ENCODE peak calls at places on chromosomes 2 and 18, in ten cellular contexts. One of them, this sample, is unnamed.

GRCh38 chr2:28172114-28172898 is 220.4 kb upstream of the FOSL2 start:
- DNase-seq in CD4-positive, alpha-beta T cell: no peak
- DNase-seq in thyroid gland: no peak
- DNase-seq in cardiac muscle cell: peak
- DNase-seq in body of pancreas: no peak
- DNase-seq in HFFc6: peak
- DNase-seq in IMR-90: peak
- DNase-seq in astrocyte: peak
- DNase-seq in A549: no peak
- DNase-seq in left lung: no peak
- DNase-seq in this sample: no peak

GRCh38 chr18:57527479-57528237 is 58.8 kb downstream of the FECH start:
- DNase-seq in HFFc6: no peak
- DNase-seq in astrocyte: no peak
- DNase-seq in left lung: no peak
- DNase-seq in A549: no peak
- DNase-seq in CD4-positive, alpha-beta T cell: no peak
- DNase-seq in body of pancreas: no peak
- DNase-seq in cardiac muscle cell: no peak
- DNase-seq in IMR-90: no peak
- DNase-seq in thyroid gland: no peak
- DNase-seq in this sample: no peak

GRCh38 chr2:1799174-1799573 is 54.9 kb upstream of the PXDN start:
- DNase-seq in thyroid gland: no peak
- DNase-seq in body of pancreas: no peak
- DNase-seq in cardiac muscle cell: no peak
- DNase-seq in HFFc6: no peak
- DNase-seq in astrocyte: no peak
- DNase-seq in IMR-90: no peak
- DNase-seq in CD4-positive, alpha-beta T cell: no peak
- DNase-seq in left lung: no peak
- DNase-seq in A549: no peak
- DNase-seq in this sample: no peak

GRCh38 chr2:106890611-106891010 is 4.6 kb upstream of the ST6GAL2 start:
- DNase-seq in CD4-positive, alpha-beta T cell: no peak
- DNase-seq in HFFc6: no peak
- DNase-seq in IMR-90: no peak
- DNase-seq in left lung: peak
- DNase-seq in A549: no peak
- DNase-seq in body of pancreas: no peak
- DNase-seq in astrocyte: no peak
- DNase-seq in thyroid gland: no peak
- DNase-seq in cardiac muscle cell: no peak
- DNase-seq in this sample: no peak

GRCh38 chr18:10401489-10401888 is 52.9 kb upstream of the APCDD1 start:
- DNase-seq in IMR-90: peak
- DNase-seq in A549: no peak
- DNase-seq in body of pancreas: no peak
- DNase-seq in CD4-positive, alpha-beta T cell: no peak
- DNase-seq in astrocyte: peak
- DNase-seq in thyroid gland: no peak
- DNase-seq in cardiac muscle cell: no peak
- DNase-seq in HFFc6: no peak
- DNase-seq in left lung: no peak
- DNase-seq in this sample: no peak

GRCh38 chr18:51405683-51406477 is 208.4 kb upstream of the MEX3C start:
- DNase-seq in IMR-90: no peak
- DNase-seq in HFFc6: no peak
- DNase-seq in left lung: no peak
- DNase-seq in astrocyte: no peak
- DNase-seq in cardiac muscle cell: no peak
- DNase-seq in body of pancreas: no peak
- DNase-seq in thyroid gland: no peak
- DNase-seq in A549: no peak
- DNase-seq in CD4-positive, alpha-beta T cell: no peak
- DNase-seq in this sample: no peak

GRCh38 chr2:59826177-59826576 is 727.3 kb downstream of the BCL11A start:
- DNase-seq in body of pancreas: no peak
- DNase-seq in left lung: no peak
- DNase-seq in cardiac muscle cell: no peak
- DNase-seq in HFFc6: no peak
- DNase-seq in astrocyte: no peak
- DNase-seq in A549: no peak
- DNase-seq in thyroid gland: no peak
- DNase-seq in CD4-positive, alpha-beta T cell: no peak
- DNase-seq in IMR-90: no peak
- DNase-seq in this sample: no peak

GRCh38 chr18:67600181-67600631 is 83.7 kb upstream of the DSEL start:
- DNase-seq in CD4-positive, alpha-beta T cell: no peak
- DNase-seq in HFFc6: peak
- DNase-seq in thyroid gland: no peak
- DNase-seq in cardiac muscle cell: peak
- DNase-seq in IMR-90: peak
- DNase-seq in astrocyte: peak
- DNase-seq in A549: no peak
- DNase-seq in left lung: no peak
- DNase-seq in body of pancreas: no peak
- DNase-seq in this sample: no peak

GRCh38 chr18:55839350-55839749 is 251.4 kb upstream of the TCF4 start:
- DNase-seq in HFFc6: peak
- DNase-seq in body of pancreas: no peak
- DNase-seq in left lung: no peak
- DNase-seq in astrocyte: peak
- DNase-seq in A549: no peak
- DNase-seq in cardiac muscle cell: peak
- DNase-seq in thyroid gland: no peak
- DNase-seq in IMR-90: peak
- DNase-seq in CD4-positive, alpha-beta T cell: no peak
- DNase-seq in this sample: no peak

GRCh38 chr2:134369220-134369902 is 115.5 kb downstream of the MGAT5 start:
- DNase-seq in HFFc6: no peak
- DNase-seq in IMR-90: no peak
- DNase-seq in body of pancreas: no peak
- DNase-seq in A549: no peak
- DNase-seq in cardiac muscle cell: no peak
- DNase-seq in left lung: no peak
- DNase-seq in astrocyte: no peak
- DNase-seq in CD4-positive, alpha-beta T cell: no peak
- DNase-seq in thyroid gland: no peak
- DNase-seq in this sample: no peak

GRCh38 chr2:134371041-134371440 is 117.2 kb downstream of the MGAT5 start:
- DNase-seq in HFFc6: peak
- DNase-seq in CD4-positive, alpha-beta T cell: no peak
- DNase-seq in cardiac muscle cell: no peak
- DNase-seq in left lung: no peak
- DNase-seq in thyroid gland: no peak
- DNase-seq in body of pancreas: no peak
- DNase-seq in IMR-90: no peak
- DNase-seq in A549: no peak
- DNase-seq in astrocyte: no peak
- DNase-seq in this sample: no peak

GRCh38 chr2:134375935-134376334 is 122.1 kb downstream of the MGAT5 start:
- DNase-seq in left lung: no peak
- DNase-seq in astrocyte: peak
- DNase-seq in A549: no peak
- DNase-seq in cardiac muscle cell: peak
- DNase-seq in IMR-90: peak
- DNase-seq in body of pancreas: peak
- DNase-seq in HFFc6: peak
- DNase-seq in thyroid gland: no peak
- DNase-seq in CD4-positive, alpha-beta T cell: no peak
- DNase-seq in this sample: no peak

GRCh38 chr2:134372141-134372540 is 118.3 kb downstream of the MGAT5 start:
- DNase-seq in body of pancreas: no peak
- DNase-seq in thyroid gland: no peak
- DNase-seq in IMR-90: peak
- DNase-seq in CD4-positive, alpha-beta T cell: no peak
- DNase-seq in HFFc6: peak
- DNase-seq in left lung: no peak
- DNase-seq in A549: no peak
- DNase-seq in cardiac muscle cell: peak
- DNase-seq in astrocyte: peak
- DNase-seq in this sample: no peak

GRCh38 chr2:134372611-134373131 is 118.8 kb downstream of the MGAT5 start:
- DNase-seq in cardiac muscle cell: peak
- DNase-seq in IMR-90: peak
- DNase-seq in CD4-positive, alpha-beta T cell: no peak
- DNase-seq in body of pancreas: peak
- DNase-seq in HFFc6: peak
- DNase-seq in thyroid gland: peak
- DNase-seq in A549: no peak
- DNase-seq in left lung: no peak
- DNase-seq in astrocyte: peak
- DNase-seq in this sample: no peak
- TF ChIP-seq CTCF in cardiac muscle cell: no peak
- TF ChIP-seq CTCF in IMR-90: no peak
- TF ChIP-seq CTCF in CD4-positive, alpha-beta T cell: no peak
- TF ChIP-seq CTCF in body of pancreas: no peak
- TF ChIP-seq CTCF in HFFc6: peak
- TF ChIP-seq CTCF in thyroid gland: no peak
- TF ChIP-seq CTCF in A549: no peak
- TF ChIP-seq CTCF in left lung: no peak
- TF ChIP-seq CTCF in astrocyte: no peak
- TF ChIP-seq CTCF in this sample: no peak

GRCh38 chr2:51410351-51410750 is 378.4 kb upstream of the NRXN1 start:
- DNase-seq in cardiac muscle cell: no peak
- DNase-seq in IMR-90: peak
- DNase-seq in HFFc6: no peak
- DNase-seq in left lung: no peak
- DNase-seq in thyroid gland: no peak
- DNase-seq in astrocyte: peak
- DNase-seq in CD4-positive, alpha-beta T cell: no peak
- DNase-seq in body of pancreas: no peak
- DNase-seq in A549: no peak
- DNase-seq in this sample: no peak
- TF ChIP-seq CTCF in cardiac muscle cell: no peak
- TF ChIP-seq CTCF in IMR-90: no peak
- TF ChIP-seq CTCF in HFFc6: no peak
- TF ChIP-seq CTCF in left lung: no peak
- TF ChIP-seq CTCF in thyroid gland: no peak
- TF ChIP-seq CTCF in astrocyte: no peak
- TF ChIP-seq CTCF in CD4-positive, alpha-beta T cell: no peak
- TF ChIP-seq CTCF in body of pancreas: no peak
- TF ChIP-seq CTCF in A549: no peak
- TF ChIP-seq CTCF in this sample: no peak

DNA sequence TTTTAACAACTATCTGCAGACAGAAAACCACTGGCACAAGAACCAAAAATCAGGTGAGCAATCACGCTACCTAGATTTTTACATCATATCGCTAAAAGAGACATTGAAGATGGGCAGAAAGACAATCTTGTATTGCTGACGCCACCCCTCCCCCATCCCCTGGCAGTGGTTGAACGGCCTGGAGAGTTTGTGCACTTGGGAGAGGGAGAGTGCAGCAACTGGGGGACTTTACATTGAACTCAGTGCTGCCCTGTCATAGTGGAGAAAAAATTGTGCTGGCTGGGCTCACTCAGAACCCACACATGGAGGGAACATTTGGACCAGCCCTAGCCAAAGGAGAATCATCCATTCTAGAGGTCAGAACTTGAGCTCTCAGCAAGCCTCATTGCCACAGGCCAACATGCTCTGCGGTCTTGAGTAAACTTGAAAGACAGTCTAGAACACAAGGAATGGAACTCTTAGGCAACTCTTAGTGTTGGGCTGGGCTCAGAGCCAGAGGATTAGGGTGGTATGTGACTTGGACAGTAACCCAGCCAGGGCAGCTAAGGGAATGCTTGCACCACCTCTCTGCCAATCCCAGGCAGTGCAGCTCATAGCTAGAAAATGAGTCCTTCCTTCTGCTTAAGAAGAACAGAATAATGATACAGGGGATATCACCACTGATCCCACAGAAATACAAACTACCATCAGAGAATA is 220.0 kb upstream of the CYP26B1 start:
- DNase-seq in left lung: no peak
- DNase-seq in IMR-90: peak
- DNase-seq in HFFc6: peak
- DNase-seq in thyroid gland: peak
- DNase-seq in cardiac muscle cell: peak
- DNase-seq in A549: peak
- DNase-seq in CD4-positive, alpha-beta T cell: no peak
- DNase-seq in astrocyte: peak
- DNase-seq in body of pancreas: peak
- DNase-seq in this sample: no peak
- TF ChIP-seq CTCF in left lung: no peak
- TF ChIP-seq CTCF in IMR-90: peak
- TF ChIP-seq CTCF in HFFc6: peak
- TF ChIP-seq CTCF in thyroid gland: peak
- TF ChIP-seq CTCF in cardiac muscle cell: peak
- TF ChIP-seq CTCF in A549: peak
- TF ChIP-seq CTCF in CD4-positive, alpha-beta T cell: no peak
- TF ChIP-seq CTCF in astrocyte: no peak
- TF ChIP-seq CTCF in body of pancreas: no peak
- TF ChIP-seq CTCF in this sample: no peak

DNA sequence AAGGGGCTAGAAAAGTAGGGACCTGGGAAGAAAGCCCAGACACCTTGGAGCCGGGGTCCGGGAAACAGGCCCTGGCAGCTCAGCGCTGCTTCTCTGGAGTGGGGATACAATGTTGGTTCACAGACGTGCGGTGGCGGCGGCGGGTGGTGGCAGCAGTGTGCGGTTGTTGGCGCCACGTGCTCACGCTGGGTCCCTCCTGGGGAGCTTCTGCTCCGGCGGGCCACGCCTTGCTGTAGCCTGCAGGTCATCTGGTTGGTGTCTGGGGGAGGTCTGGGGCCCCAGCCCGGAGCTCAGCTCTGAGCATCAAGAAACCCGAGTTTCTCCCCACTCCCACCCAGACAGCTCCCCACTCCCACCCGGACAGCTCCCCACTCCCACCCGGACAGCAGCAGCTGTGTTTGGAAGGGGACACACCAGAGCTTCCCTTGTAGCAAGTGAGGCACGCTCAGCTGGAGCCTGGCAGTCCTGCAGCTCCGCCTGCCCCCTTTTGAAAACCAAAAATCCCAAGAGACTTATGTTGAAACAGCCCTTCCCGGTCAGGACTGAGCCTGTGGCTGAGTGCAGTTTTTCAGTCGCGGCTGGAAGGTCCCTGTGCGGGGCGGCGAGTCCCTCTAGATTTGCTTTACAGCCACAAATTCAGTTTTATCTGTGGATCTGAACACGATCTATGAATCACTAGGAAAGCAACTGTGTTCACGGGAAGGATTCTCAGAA is 46.9 kb downstream of the NFATC1 start:
- DNase-seq in HFFc6: no peak
- DNase-seq in left lung: no peak
- DNase-seq in IMR-90: no peak
- DNase-seq in CD4-positive, alpha-beta T cell: no peak
- DNase-seq in body of pancreas: no peak
- DNase-seq in astrocyte: no peak
- DNase-seq in thyroid gland: no peak
- DNase-seq in A549: no peak
- DNase-seq in cardiac muscle cell: peak
- DNase-seq in this sample: no peak
- TF ChIP-seq CTCF in HFFc6: no peak
- TF ChIP-seq CTCF in left lung: no peak
- TF ChIP-seq CTCF in IMR-90: no peak
- TF ChIP-seq CTCF in CD4-positive, alpha-beta T cell: no peak
- TF ChIP-seq CTCF in body of pancreas: no peak
- TF ChIP-seq CTCF in astrocyte: no peak
- TF ChIP-seq CTCF in thyroid gland: no peak
- TF ChIP-seq CTCF in A549: no peak
- TF ChIP-seq CTCF in cardiac muscle cell: no peak
- TF ChIP-seq CTCF in this sample: no peak

This sample was measured in mesothelial cell of epicardium.